ENCODE peak calls at places on chromosomes 16 and 17, in seven cellular contexts. One of them, this sample, is unnamed. For H3K27me3, the result is how much of the 10 kb centered on the place peaks cover.

GRCh38 chr16:74999208-74999682 is 421 bp downstream of the ZNRF1 start:
- DNase-seq in fibroblast of lung: no peak
- DNase-seq in cardiac muscle cell: no peak
- DNase-seq in uterus: no peak
- DNase-seq in dorsolateral prefrontal cortex: no peak
- DNase-seq in WERI-Rb-1: no peak
- DNase-seq in ovary: peak
- DNase-seq in this sample: peak

GRCh38 chr16:46573008-46573833 is 48.0 kb downstream of the SHCBP1 start:
- DNase-seq in uterus: no peak
- DNase-seq in dorsolateral prefrontal cortex: no peak
- DNase-seq in WERI-Rb-1: no peak
- DNase-seq in cardiac muscle cell: no peak
- DNase-seq in ovary: no peak
- DNase-seq in fibroblast of lung: peak
- DNase-seq in this sample: peak

GRCh38 chr17:80504671-80505413 is 28.4 kb upstream of the NPTX1 start:
- DNase-seq in cardiac muscle cell: no peak
- DNase-seq in WERI-Rb-1: no peak
- DNase-seq in dorsolateral prefrontal cortex: no peak
- DNase-seq in fibroblast of lung: no peak
- DNase-seq in ovary: no peak
- DNase-seq in uterus: no peak
- DNase-seq in this sample: peak

GRCh38 chr17:27846042-27846655 is 45.8 kb upstream of the NOS2 start:
- DNase-seq in WERI-Rb-1: no peak
- DNase-seq in ovary: no peak
- DNase-seq in fibroblast of lung: no peak
- DNase-seq in uterus: no peak
- DNase-seq in dorsolateral prefrontal cortex: no peak
- DNase-seq in cardiac muscle cell: no peak
- DNase-seq in this sample: no peak

GRCh38 chr16:79639576-79640311 is 39.2 kb upstream of the MAF start:
- DNase-seq in fibroblast of lung: peak
- DNase-seq in dorsolateral prefrontal cortex: no peak
- DNase-seq in cardiac muscle cell: no peak
- DNase-seq in WERI-Rb-1: no peak
- DNase-seq in ovary: no peak
- DNase-seq in uterus: no peak
- DNase-seq in this sample: no peak

GRCh38 chr16:75660321-75660720 is 12.7 kb downstream of the TERF2IP start:
- DNase-seq in fibroblast of lung: no peak
- DNase-seq in dorsolateral prefrontal cortex: peak
- DNase-seq in cardiac muscle cell: no peak
- DNase-seq in uterus: no peak
- DNase-seq in ovary: no peak
- DNase-seq in WERI-Rb-1: no peak
- DNase-seq in this sample: no peak

GRCh38 chr17:14205992-14206461 is 30.6 kb downstream of the CDRT15 start:
- DNase-seq in uterus: no peak
- DNase-seq in WERI-Rb-1: no peak
- DNase-seq in fibroblast of lung: no peak
- DNase-seq in cardiac muscle cell: no peak
- DNase-seq in dorsolateral prefrontal cortex: no peak
- DNase-seq in ovary: no peak
- DNase-seq in this sample: no peak

GRCh38 chr17:27429666-27430382 is 26.4 kb upstream of the KSR1 start:
- DNase-seq in fibroblast of lung: no peak
- DNase-seq in cardiac muscle cell: no peak
- DNase-seq in uterus: no peak
- DNase-seq in dorsolateral prefrontal cortex: no peak
- DNase-seq in WERI-Rb-1: no peak
- DNase-seq in ovary: no peak
- DNase-seq in this sample: no peak

GRCh38 chr17:73630531-73630930 is 13.7 kb downstream of the SDK2 start:
- DNase-seq in fibroblast of lung: no peak
- DNase-seq in dorsolateral prefrontal cortex: peak
- DNase-seq in WERI-Rb-1: no peak
- DNase-seq in uterus: no peak
- DNase-seq in cardiac muscle cell: no peak
- DNase-seq in ovary: no peak
- DNase-seq in this sample: no peak

GRCh38 chr16:397135-397661 is at the start of gene NME4:
- DNase-seq in ovary: peak
- DNase-seq in dorsolateral prefrontal cortex: no peak
- DNase-seq in uterus: no peak
- DNase-seq in fibroblast of lung: no peak
- DNase-seq in cardiac muscle cell: peak
- DNase-seq in WERI-Rb-1: no peak
- DNase-seq in this sample: peak

GRCh38 chr16:51762081-51762995 is 611.3 kb upstream of the SALL1 start:
- DNase-seq in fibroblast of lung: peak
- DNase-seq in WERI-Rb-1: peak
- DNase-seq in dorsolateral prefrontal cortex: peak
- DNase-seq in uterus: peak
- DNase-seq in ovary: peak
- DNase-seq in cardiac muscle cell: peak
- DNase-seq in this sample: peak

GRCh38 chr17:60249517-60249826 is 99.7 kb downstream of the CA4 start:
- DNase-seq in dorsolateral prefrontal cortex: no peak
- DNase-seq in cardiac muscle cell: no peak
- DNase-seq in fibroblast of lung: no peak
- DNase-seq in WERI-Rb-1: no peak
- DNase-seq in ovary: no peak
- DNase-seq in uterus: no peak
- DNase-seq in this sample: peak

GRCh38 chr16:81987706-81988105 is 23.6 kb downstream of the SDR42E1 start:
- DNase-seq in ovary: no peak
- DNase-seq in uterus: no peak
- DNase-seq in dorsolateral prefrontal cortex: no peak
- DNase-seq in fibroblast of lung: no peak
- DNase-seq in cardiac muscle cell: no peak
- DNase-seq in WERI-Rb-1: no peak
- DNase-seq in this sample: no peak

DNA sequence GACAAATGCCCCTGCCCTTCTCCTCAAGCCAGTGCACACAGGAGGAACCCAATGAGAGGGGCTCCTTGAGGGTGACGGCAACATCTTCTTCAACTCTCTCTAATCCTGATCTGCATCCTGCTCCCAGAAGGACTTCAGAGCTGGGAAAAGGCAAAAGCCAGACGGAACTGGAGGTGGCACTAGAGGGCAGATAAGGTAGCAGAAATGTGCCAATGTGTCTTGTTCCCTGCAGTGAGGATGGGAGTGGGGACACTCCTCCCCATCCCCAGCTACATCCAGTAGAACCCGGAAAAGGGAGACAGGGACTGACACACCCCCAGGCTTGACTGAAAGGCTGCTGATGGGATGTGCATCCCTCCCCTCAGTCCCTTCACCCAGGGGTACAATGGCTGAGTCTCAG is 28.5 kb downstream of the SRCIN1 start:
- DNase-seq in cardiac muscle cell: no peak
- DNase-seq in dorsolateral prefrontal cortex: no peak
- DNase-seq in uterus: no peak
- DNase-seq in WERI-Rb-1: no peak
- DNase-seq in fibroblast of lung: no peak
- DNase-seq in ovary: no peak
- DNase-seq in this sample: no peak
- H3K27me3 ChIP-seq in cardiac muscle cell: half or more
- H3K27me3 ChIP-seq in dorsolateral prefrontal cortex: under half
- H3K27me3 ChIP-seq in uterus: under half
- H3K27me3 ChIP-seq in WERI-Rb-1: under half
- H3K27me3 ChIP-seq in fibroblast of lung: half or more
- H3K27me3 ChIP-seq in ovary: under half
- H3K27me3 ChIP-seq in this sample: half or more

GRCh38 chr17:7311110-7311698 is 3.8 kb downstream of the EIF5A start:
- DNase-seq in WERI-Rb-1: no peak
- DNase-seq in uterus: no peak
- DNase-seq in fibroblast of lung: no peak
- DNase-seq in ovary: no peak
- DNase-seq in cardiac muscle cell: no peak
- DNase-seq in dorsolateral prefrontal cortex: no peak
- DNase-seq in this sample: no peak

GRCh38 chr17:7312432-7313027 is 2.6 kb downstream of the GPS2 start:
- DNase-seq in WERI-Rb-1: no peak
- DNase-seq in uterus: no peak
- DNase-seq in dorsolateral prefrontal cortex: no peak
- DNase-seq in cardiac muscle cell: no peak
- DNase-seq in ovary: no peak
- DNase-seq in fibroblast of lung: no peak
- DNase-seq in this sample: no peak

GRCh38 chr17:7314719-7315569 is at the start of gene GPS2:
- DNase-seq in dorsolateral prefrontal cortex: peak
- DNase-seq in fibroblast of lung: peak
- DNase-seq in uterus: peak
- DNase-seq in ovary: peak
- DNase-seq in cardiac muscle cell: peak
- DNase-seq in WERI-Rb-1: peak
- DNase-seq in this sample: peak

GRCh38 chr17:7313890-7314718 is 1.1 kb downstream of the GPS2 start:
- DNase-seq in cardiac muscle cell: no peak
- DNase-seq in WERI-Rb-1: no peak
- DNase-seq in ovary: no peak
- DNase-seq in fibroblast of lung: no peak
- DNase-seq in dorsolateral prefrontal cortex: no peak
- DNase-seq in uterus: no peak
- DNase-seq in this sample: no peak

DNA sequence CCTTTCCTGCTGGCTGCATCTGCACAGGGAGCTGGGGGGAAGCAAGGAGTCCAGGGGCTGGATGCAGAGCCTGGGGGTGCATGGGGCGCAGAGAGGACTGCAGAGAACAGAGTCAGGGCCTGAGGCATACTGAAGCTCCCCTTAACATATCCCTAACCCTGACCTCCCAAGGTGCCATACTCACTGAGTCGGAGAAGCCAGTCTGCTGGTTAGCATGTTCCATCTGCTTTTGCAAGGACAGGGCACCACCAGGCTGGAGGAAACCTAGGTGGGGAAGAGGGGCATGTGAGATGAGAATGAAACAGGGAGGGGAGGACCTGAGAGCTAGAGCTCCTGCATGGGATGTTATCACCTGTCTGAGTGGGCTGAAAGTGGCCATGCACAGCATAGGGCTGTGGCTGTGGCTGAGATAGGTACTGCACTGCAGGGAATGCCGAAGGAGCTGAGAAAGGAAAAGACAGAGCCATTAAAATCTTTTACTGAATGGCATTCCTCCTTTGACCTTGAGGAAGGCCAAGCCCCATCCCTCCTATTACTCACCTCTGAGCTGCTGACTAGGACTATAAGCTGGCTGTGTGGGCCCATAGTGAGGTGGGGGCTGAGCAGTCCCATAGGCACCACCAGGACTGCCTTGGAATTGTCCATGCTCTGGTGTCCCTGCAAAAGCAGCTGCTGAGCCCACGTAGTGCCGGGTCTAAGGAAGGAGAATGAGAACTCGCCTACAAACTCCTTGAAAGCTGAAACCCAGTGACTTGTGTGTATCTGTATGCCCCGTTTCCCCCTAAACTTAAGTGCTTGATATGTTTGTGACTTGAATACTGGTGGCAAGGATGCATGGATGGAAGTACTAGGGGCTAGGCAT is 1.9 kb downstream of the GPS2 start:
- DNase-seq in dorsolateral prefrontal cortex: no peak
- DNase-seq in WERI-Rb-1: no peak
- DNase-seq in cardiac muscle cell: no peak
- DNase-seq in ovary: no peak
- DNase-seq in uterus: no peak
- DNase-seq in fibroblast of lung: no peak
- DNase-seq in this sample: no peak
- H3K4me3 ChIP-seq in dorsolateral prefrontal cortex: peak
- H3K4me3 ChIP-seq in WERI-Rb-1: no peak
- H3K4me3 ChIP-seq in cardiac muscle cell: no peak
- H3K4me3 ChIP-seq in ovary: no peak
- H3K4me3 ChIP-seq in uterus: no peak
- H3K4me3 ChIP-seq in fibroblast of lung: no peak
- H3K4me3 ChIP-seq in this sample: no peak

GRCh38 chr17:7841622-7842379 is 7.8 kb downstream of the KDM6B start:
- DNase-seq in fibroblast of lung: peak
- DNase-seq in dorsolateral prefrontal cortex: peak
- DNase-seq in ovary: peak
- DNase-seq in uterus: peak
- DNase-seq in WERI-Rb-1: peak
- DNase-seq in cardiac muscle cell: peak
- DNase-seq in this sample: peak

GRCh38 chr17:7841309-7841621 is 7.2 kb downstream of the KDM6B start:
- DNase-seq in fibroblast of lung: no peak
- DNase-seq in WERI-Rb-1: no peak
- DNase-seq in dorsolateral prefrontal cortex: no peak
- DNase-seq in uterus: no peak
- DNase-seq in cardiac muscle cell: peak
- DNase-seq in ovary: no peak
- DNase-seq in this sample: peak

GRCh38 chr17:7839890-7840260 is 5.9 kb downstream of the KDM6B start:
- DNase-seq in dorsolateral prefrontal cortex: no peak
- DNase-seq in cardiac muscle cell: peak
- DNase-seq in WERI-Rb-1: no peak
- DNase-seq in fibroblast of lung: peak
- DNase-seq in uterus: no peak
- DNase-seq in ovary: no peak
- DNase-seq in this sample: no peak

GRCh38 chr17:7840441-7840840 is 6.4 kb downstream of the KDM6B start:
- DNase-seq in dorsolateral prefrontal cortex: no peak
- DNase-seq in ovary: no peak
- DNase-seq in WERI-Rb-1: no peak
- DNase-seq in cardiac muscle cell: no peak
- DNase-seq in fibroblast of lung: no peak
- DNase-seq in uterus: no peak
- DNase-seq in this sample: no peak

DNA sequence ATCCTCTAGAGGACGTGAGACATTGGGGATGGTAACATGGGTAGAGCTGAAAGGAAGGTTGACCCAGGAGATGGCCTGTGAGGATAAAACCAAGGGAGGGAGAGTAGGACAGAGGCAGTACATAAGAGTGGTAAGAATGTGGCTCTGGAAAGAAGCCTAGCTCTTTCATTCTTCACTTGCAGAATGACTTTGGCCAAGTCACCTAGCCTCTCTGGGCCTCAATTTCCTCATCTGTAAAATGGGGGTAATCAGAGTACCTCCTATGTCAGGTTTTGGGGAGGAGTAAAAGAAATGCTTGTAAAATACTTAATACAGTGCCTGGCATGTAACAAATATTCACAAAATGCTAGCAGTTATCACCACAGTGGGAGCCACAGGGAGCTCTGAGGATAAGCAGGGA is 6.9 kb downstream of the KDM6B start:
- DNase-seq in ovary: no peak
- DNase-seq in dorsolateral prefrontal cortex: no peak
- DNase-seq in fibroblast of lung: no peak
- DNase-seq in cardiac muscle cell: no peak
- DNase-seq in WERI-Rb-1: no peak
- DNase-seq in uterus: no peak
- DNase-seq in this sample: no peak
- H3K27ac ChIP-seq in ovary: peak
- H3K27ac ChIP-seq in dorsolateral prefrontal cortex: peak
- H3K27ac ChIP-seq in fibroblast of lung: peak
- H3K27ac ChIP-seq in cardiac muscle cell: peak
- H3K27ac ChIP-seq in WERI-Rb-1: peak
- H3K27ac ChIP-seq in uterus: peak
- H3K27ac ChIP-seq in this sample: no peak

DNA sequence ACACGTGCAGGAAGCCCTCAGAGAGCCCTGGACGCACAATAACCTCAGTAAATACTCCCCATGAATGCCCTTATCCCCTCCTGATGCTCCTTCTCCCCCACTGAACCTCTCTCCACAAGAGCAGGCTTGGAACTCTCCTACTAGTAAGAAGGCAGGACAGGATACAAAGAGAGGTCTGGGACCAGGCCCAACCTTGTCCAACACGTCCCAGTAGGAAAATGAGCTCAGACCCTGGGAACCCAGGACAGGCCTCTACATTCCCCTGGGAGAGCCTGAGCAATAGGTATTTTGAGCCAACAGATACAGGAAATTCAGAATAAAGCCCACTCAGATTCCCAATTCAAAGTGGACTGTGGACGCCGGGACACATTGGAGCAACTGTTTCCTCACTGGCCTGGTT is 19.2 kb downstream of the ZNF423 start:
- DNase-seq in dorsolateral prefrontal cortex: no peak
- DNase-seq in WERI-Rb-1: no peak
- DNase-seq in fibroblast of lung: no peak
- DNase-seq in cardiac muscle cell: no peak
- DNase-seq in uterus: no peak
- DNase-seq in ovary: no peak
- DNase-seq in this sample: no peak
- H3K27me3 ChIP-seq in dorsolateral prefrontal cortex: under half
- H3K27me3 ChIP-seq in WERI-Rb-1: under half
- H3K27me3 ChIP-seq in fibroblast of lung: under half
- H3K27me3 ChIP-seq in cardiac muscle cell: under half
- H3K27me3 ChIP-seq in uterus: under half
- H3K27me3 ChIP-seq in ovary: under half
- H3K27me3 ChIP-seq in this sample: under half

This sample was measured in SJSA1.